ENCODE peak calls at places on chromosomes 16 and 17, in eight cellular contexts. O is OCI-LY7, U is GM13977, X is type B pancreatic cell, V is progenitor cell of endocrine pancreas, N is adrenal gland, J is cardiac fibroblast, R is AG04449. S is an unnamed sample.

GRCh38 chr16:5444181-5444580 is 346.6 kb upstream of the EEF2KMT start:
- DNase-seq in R (no peak), U (no peak), J (no peak), X (no peak), N (no peak), V (no peak), O (no peak), S (no peak)

GRCh38 chr16:30075503-30076275 is at the start of gene PPP4C:
- DNase-seq in X (peak), V (peak), J (peak), O (peak), N (peak), R (no peak), U (peak), S (peak)

GRCh38 chr17:74433421-74434121 is 1.7 kb downstream of the GPRC5C start:
- DNase-seq in X (no peak), N (no peak), J (no peak), V (peak), O (no peak), U (no peak), R (no peak), S (peak)

GRCh38 chr16:17026600-17027242 is 444.0 kb downstream of the XYLT1 start:
- DNase-seq in N (no peak), U (peak), J (no peak), V (no peak), X (no peak), R (no peak), O (no peak), S (no peak)

GRCh38 chr17:82440991-82441627 is 9.4 kb downstream of the CYBC1 start:
- DNase-seq in R (no peak), V (no peak), U (no peak), X (no peak), J (no peak), O (peak), N (no peak), S (peak)

GRCh38 chr16:70470927-70471341 is 16.5 kb downstream of the FCSK start:
- DNase-seq in O (no peak), X (no peak), R (no peak), J (peak), N (peak), U (no peak), V (peak), S (peak)

GRCh38 chr16:77869997-77870813 is 81.8 kb downstream of the VAT1L start:
- DNase-seq in O (no peak), N (peak), U (no peak), J (no peak), R (no peak), V (no peak), X (no peak), S (no peak)

GRCh38 chr17:9237053-9237410 is 215.7 kb downstream of the NTN1 start:
- DNase-seq in U (no peak), N (no peak), O (no peak), V (no peak), J (no peak), X (no peak), R (no peak), S (no peak)

GRCh38 chr17:61203765-61204164 is 195.9 kb upstream of the TBX2 start:
- DNase-seq in N (peak), U (no peak), J (no peak), O (no peak), V (no peak), R (no peak), X (no peak), S (no peak)

GRCh38 chr17:31307640-31308039 is 6.2 kb downstream of the EVI2B start:
- DNase-seq in O (no peak), X (no peak), J (no peak), V (no peak), R (no peak), N (no peak), U (no peak), S (no peak)

GRCh38 chr17:6660101-6660500 is 8.5 kb downstream of the C17orf100 start:
- DNase-seq in J (no peak), R (no peak), N (no peak), O (no peak), X (no peak), V (no peak), U (no peak), S (no peak)

GRCh38 chr17:6651483-6652452 is at the start of the genes C17orf100 and MED31:
- DNase-seq in R (no peak), J (peak), U (peak), X (peak), O (peak), V (peak), N (peak), S (peak)

GRCh38 chr17:6660765-6661463 is 9.4 kb downstream of the C17orf100 start:
- DNase-seq in O (peak), X (no peak), V (no peak), J (no peak), R (no peak), N (no peak), U (peak), S (no peak)

GRCh38 chr17:6657633-6658287 is 6.2 kb downstream of the C17orf100 start:
- DNase-seq in O (peak), J (no peak), R (no peak), X (no peak), U (no peak), V (no peak), N (no peak), S (no peak)

DNA sequence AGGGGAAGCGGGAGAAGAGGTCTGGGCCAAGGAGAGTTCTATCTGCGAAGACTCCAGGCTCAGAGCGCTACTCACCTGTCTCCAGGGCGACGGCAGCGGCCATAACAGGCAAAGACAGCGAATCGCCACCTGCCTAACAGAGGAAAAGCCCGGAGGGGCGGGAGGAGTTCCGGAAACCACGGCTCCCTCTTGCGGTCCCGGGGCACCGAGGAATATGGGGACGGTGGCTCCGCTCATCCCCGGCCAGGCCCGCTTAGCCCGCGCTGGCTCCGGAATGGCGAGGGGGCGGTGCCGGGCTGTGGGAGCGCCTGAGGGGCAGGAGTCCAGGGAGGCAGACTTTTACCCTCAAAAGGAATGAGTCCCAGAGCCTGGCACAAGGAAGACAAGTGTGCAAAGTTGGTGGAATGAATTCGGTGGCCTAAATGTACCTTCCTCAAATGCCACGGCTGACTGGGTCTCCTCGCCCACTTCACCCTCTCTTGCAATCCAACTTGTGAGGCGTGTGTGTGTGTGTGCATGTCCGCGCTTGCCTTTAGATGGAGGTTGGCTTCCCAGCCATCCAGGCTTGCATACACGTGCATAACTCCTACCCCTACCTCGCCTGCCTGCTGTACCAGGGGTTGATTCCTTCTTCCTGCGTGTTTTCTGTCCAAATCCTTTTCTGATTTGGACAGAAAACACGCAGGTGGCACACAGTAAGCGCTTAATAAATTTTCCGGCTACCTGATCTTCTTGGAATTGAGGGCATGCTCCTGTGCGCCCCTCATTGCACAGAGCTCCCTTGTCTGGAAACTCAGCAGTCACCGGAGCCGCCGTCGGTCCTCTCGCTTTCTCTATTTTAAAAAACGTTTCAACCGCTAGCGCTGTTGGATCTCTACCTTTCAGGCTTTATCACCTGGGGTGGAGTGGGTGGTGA is 3.5 kb downstream of the C17orf100 start:
- DNase-seq in U (no peak), N (no peak), X (no peak), R (no peak), V (no peak), O (no peak), J (no peak), S (peak)
- TF ChIP-seq CTCF in U (no peak), N (no peak), X (no peak), R (no peak), V (no peak), O (no peak), J (no peak), S (no peak)

DNA sequence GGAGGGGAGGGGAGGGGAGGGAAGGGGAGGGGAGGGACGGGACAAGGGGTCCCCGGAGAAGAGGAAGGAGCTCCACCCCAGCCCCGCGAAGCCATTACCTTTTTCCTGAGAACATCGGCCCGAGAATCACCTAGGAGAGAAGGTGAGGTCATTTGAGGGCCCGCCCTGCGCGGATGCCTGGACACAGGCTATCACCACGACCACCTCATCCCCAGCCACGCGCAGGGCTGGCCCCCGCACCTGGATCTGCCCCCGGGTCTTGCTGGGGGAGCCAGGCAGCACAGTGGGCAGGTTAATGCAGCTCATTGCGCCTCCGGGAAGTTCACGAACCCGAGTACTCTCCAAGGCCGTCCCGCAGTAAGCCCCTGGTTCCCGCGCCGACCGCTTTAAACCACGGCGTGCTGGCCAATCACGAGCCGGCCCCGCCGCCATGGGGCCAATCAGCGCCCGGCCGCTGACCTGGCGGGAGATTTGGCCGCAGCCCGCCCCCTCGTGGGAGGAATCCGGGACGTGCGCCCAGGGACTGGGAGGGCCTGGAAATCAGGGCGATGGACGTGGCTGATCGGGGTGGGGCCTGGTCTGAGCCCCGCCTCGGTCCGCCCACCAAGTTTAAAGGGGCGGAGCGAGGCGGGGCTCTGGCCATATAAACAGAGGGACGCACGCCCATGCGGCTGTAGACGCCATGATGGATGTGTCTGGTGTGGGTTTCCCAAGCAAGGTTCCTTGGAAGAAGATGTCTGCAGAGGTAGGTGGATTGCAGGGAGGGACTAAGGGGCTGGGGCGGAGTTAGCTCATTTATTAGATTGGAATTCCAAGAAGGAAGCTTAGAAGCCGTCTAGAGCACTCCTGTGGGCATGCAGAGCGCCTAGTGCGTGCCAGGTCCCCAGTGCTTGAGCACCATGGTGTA is at the start of the genes AFMID and TK1:
- DNase-seq in R (peak), U (peak), N (peak), O (peak), J (peak), X (peak), V (peak), S (peak)
- TF ChIP-seq CTCF in R (peak), U (peak), N (peak), O (peak), J (peak), X (peak), V (peak), S (peak)

GRCh38 chr17:14112407-14112806 is 43.1 kb downstream of the COX10 start:
- DNase-seq in U (no peak), X (no peak), J (no peak), R (no peak), O (no peak), N (no peak), V (no peak), S (no peak)
- TF ChIP-seq CTCF in U (no peak), X (no peak), J (no peak), R (no peak), O (no peak), N (no peak), V (no peak), S (no peak)

DNA sequence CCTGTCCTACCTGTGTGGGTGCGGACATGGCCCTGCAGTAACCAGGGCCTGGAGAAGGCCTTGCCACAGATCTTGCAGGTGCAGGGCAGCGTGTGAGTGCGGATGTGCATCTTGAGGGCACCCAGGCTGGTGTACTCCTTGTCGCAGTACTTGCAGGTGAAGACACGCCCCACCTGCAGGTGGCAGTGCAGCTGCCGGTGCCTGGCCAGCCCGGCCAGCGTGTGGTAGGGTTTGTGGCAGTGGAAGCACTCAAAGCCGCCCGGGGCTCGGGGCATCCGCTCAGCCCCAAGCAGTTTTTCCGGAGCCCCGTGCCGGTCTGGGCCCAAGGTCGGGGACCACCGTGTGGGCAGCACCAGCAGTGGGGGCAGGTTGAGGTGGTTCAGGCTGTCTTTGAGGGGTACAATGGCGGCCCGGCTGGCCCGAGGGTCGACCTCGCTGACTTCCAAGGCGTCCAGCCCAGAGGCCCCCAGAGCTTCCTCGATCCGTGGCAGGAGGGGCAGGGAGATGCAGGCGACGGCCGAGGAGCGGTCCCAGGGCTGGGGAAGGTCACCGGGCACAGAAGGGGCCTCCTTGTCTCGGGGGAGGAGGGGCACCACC is 5.1 kb downstream of the SNAI3 start:
- DNase-seq in V (no peak), J (no peak), X (no peak), O (peak), N (peak), R (no peak), U (peak), S (no peak)
- TF ChIP-seq CTCF in V (peak), J (peak), X (peak), O (peak), N (no peak), R (peak), U (peak), S (peak)

GRCh38 chr17:68327823-68328557 is 36.7 kb downstream of the ARSG start:
- DNase-seq in U (no peak), J (no peak), V (no peak), N (no peak), O (no peak), X (no peak), R (no peak), S (no peak)
- TF ChIP-seq CTCF in U (no peak), J (no peak), V (no peak), N (no peak), O (peak), X (no peak), R (no peak), S (no peak)

GRCh38 chr16:22123146-22123545 is 30.8 kb downstream of the VWA3A start:
- DNase-seq in R (no peak), V (no peak), X (no peak), J (peak), O (no peak), U (no peak), N (no peak), S (no peak)
- TF ChIP-seq CTCF in R (no peak), V (no peak), X (no peak), J (peak), O (peak), U (peak), N (no peak), S (no peak)

S was measured in glutamatergic neuron.